ENCODE peak calls at places on chromosomes 1 and 21, in ten cellular contexts. One of them, this sample, is unnamed. For H3K4me1, the result is how much of the 10 kb centered on the place peaks cover.

GRCh38 chr1:32361674-32362473 is 411 bp downstream of the FAM229A start:
- DNase-seq in mucosa of descending colon: peak
- DNase-seq in heart left ventricle: peak
- DNase-seq in neural progenitor cell: peak
- DNase-seq in IMR-90: no peak
- DNase-seq in body of pancreas: peak
- DNase-seq in small intestine: peak
- DNase-seq in prostate gland: peak
- DNase-seq in BE2C: peak
- DNase-seq in tibial nerve: peak
- DNase-seq in this sample: peak

GRCh38 chr1:1730870-1731269 is 6.7 kb upstream of the CDK11A start:
- DNase-seq in IMR-90: no peak
- DNase-seq in BE2C: no peak
- DNase-seq in prostate gland: no peak
- DNase-seq in tibial nerve: no peak
- DNase-seq in mucosa of descending colon: no peak
- DNase-seq in neural progenitor cell: no peak
- DNase-seq in small intestine: no peak
- DNase-seq in heart left ventricle: no peak
- DNase-seq in body of pancreas: no peak
- DNase-seq in this sample: no peak

GRCh38 chr1:30977105-30977504 is 68.5 kb upstream of the SDC3 start:
- DNase-seq in heart left ventricle: no peak
- DNase-seq in neural progenitor cell: no peak
- DNase-seq in small intestine: peak
- DNase-seq in IMR-90: peak
- DNase-seq in mucosa of descending colon: no peak
- DNase-seq in tibial nerve: no peak
- DNase-seq in prostate gland: no peak
- DNase-seq in body of pancreas: no peak
- DNase-seq in BE2C: no peak
- DNase-seq in this sample: peak

GRCh38 chr1:62735491-62736171 is 47.4 kb upstream of the DOCK7 start:
- DNase-seq in neural progenitor cell: no peak
- DNase-seq in mucosa of descending colon: no peak
- DNase-seq in IMR-90: peak
- DNase-seq in body of pancreas: no peak
- DNase-seq in tibial nerve: no peak
- DNase-seq in BE2C: no peak
- DNase-seq in prostate gland: no peak
- DNase-seq in small intestine: no peak
- DNase-seq in heart left ventricle: no peak
- DNase-seq in this sample: no peak

GRCh38 chr1:42529724-42530161 is 66.7 kb downstream of the CCDC30 start:
- DNase-seq in neural progenitor cell: no peak
- DNase-seq in prostate gland: no peak
- DNase-seq in small intestine: peak
- DNase-seq in heart left ventricle: no peak
- DNase-seq in tibial nerve: no peak
- DNase-seq in BE2C: no peak
- DNase-seq in IMR-90: peak
- DNase-seq in mucosa of descending colon: peak
- DNase-seq in body of pancreas: no peak
- DNase-seq in this sample: no peak

GRCh38 chr1:204104331-204105222 is 31.7 kb downstream of the SOX13 start:
- DNase-seq in IMR-90: no peak
- DNase-seq in small intestine: peak
- DNase-seq in prostate gland: no peak
- DNase-seq in body of pancreas: peak
- DNase-seq in heart left ventricle: peak
- DNase-seq in BE2C: no peak
- DNase-seq in tibial nerve: no peak
- DNase-seq in mucosa of descending colon: peak
- DNase-seq in neural progenitor cell: no peak
- DNase-seq in this sample: no peak

GRCh38 chr1:84851839-84852238 is 41.2 kb downstream of the LPAR3 start:
- DNase-seq in heart left ventricle: no peak
- DNase-seq in prostate gland: no peak
- DNase-seq in mucosa of descending colon: no peak
- DNase-seq in small intestine: no peak
- DNase-seq in tibial nerve: no peak
- DNase-seq in body of pancreas: no peak
- DNase-seq in neural progenitor cell: no peak
- DNase-seq in BE2C: no peak
- DNase-seq in IMR-90: peak
- DNase-seq in this sample: no peak

GRCh38 chr1:156887324-156887723 is 6.2 kb upstream of the PEAR1 start:
- DNase-seq in small intestine: no peak
- DNase-seq in body of pancreas: no peak
- DNase-seq in neural progenitor cell: no peak
- DNase-seq in tibial nerve: no peak
- DNase-seq in prostate gland: no peak
- DNase-seq in heart left ventricle: no peak
- DNase-seq in BE2C: no peak
- DNase-seq in mucosa of descending colon: no peak
- DNase-seq in IMR-90: no peak
- DNase-seq in this sample: no peak

GRCh38 chr1:35499652-35500176 is 57.5 kb downstream of the KIAA0319L start:
- DNase-seq in body of pancreas: no peak
- DNase-seq in neural progenitor cell: peak
- DNase-seq in mucosa of descending colon: no peak
- DNase-seq in BE2C: peak
- DNase-seq in prostate gland: no peak
- DNase-seq in tibial nerve: no peak
- DNase-seq in heart left ventricle: no peak
- DNase-seq in small intestine: peak
- DNase-seq in IMR-90: no peak
- DNase-seq in this sample: no peak

GRCh38 chr1:112263464-112263863 is 132.6 kb upstream of the CTTNBP2NL start:
- DNase-seq in tibial nerve: no peak
- DNase-seq in IMR-90: peak
- DNase-seq in small intestine: no peak
- DNase-seq in prostate gland: no peak
- DNase-seq in heart left ventricle: no peak
- DNase-seq in body of pancreas: no peak
- DNase-seq in neural progenitor cell: no peak
- DNase-seq in mucosa of descending colon: no peak
- DNase-seq in BE2C: no peak
- DNase-seq in this sample: no peak

GRCh38 chr1:94899756-94900155 is 27.2 kb downstream of the CNN3 start:
- DNase-seq in small intestine: no peak
- DNase-seq in heart left ventricle: no peak
- DNase-seq in prostate gland: no peak
- DNase-seq in neural progenitor cell: no peak
- DNase-seq in IMR-90: no peak
- DNase-seq in mucosa of descending colon: no peak
- DNase-seq in body of pancreas: no peak
- DNase-seq in BE2C: no peak
- DNase-seq in tibial nerve: no peak
- DNase-seq in this sample: no peak

GRCh38 chr1:24201941-24202440 is 14.9 kb upstream of the IFNLR1 start:
- DNase-seq in prostate gland: peak
- DNase-seq in tibial nerve: peak
- DNase-seq in neural progenitor cell: peak
- DNase-seq in IMR-90: peak
- DNase-seq in body of pancreas: peak
- DNase-seq in heart left ventricle: peak
- DNase-seq in BE2C: peak
- DNase-seq in small intestine: peak
- DNase-seq in mucosa of descending colon: peak
- DNase-seq in this sample: peak

GRCh38 chr1:153293847-153294246 is 18.9 kb downstream of the PGLYRP3 start:
- DNase-seq in BE2C: no peak
- DNase-seq in neural progenitor cell: no peak
- DNase-seq in small intestine: no peak
- DNase-seq in body of pancreas: no peak
- DNase-seq in IMR-90: no peak
- DNase-seq in heart left ventricle: no peak
- DNase-seq in mucosa of descending colon: no peak
- DNase-seq in prostate gland: no peak
- DNase-seq in tibial nerve: no peak
- DNase-seq in this sample: no peak

GRCh38 chr21:32653326-32653901 is 41.2 kb upstream of the CFAP298 start:
- DNase-seq in tibial nerve: no peak
- DNase-seq in BE2C: peak
- DNase-seq in neural progenitor cell: peak
- DNase-seq in body of pancreas: peak
- DNase-seq in mucosa of descending colon: peak
- DNase-seq in small intestine: peak
- DNase-seq in IMR-90: peak
- DNase-seq in prostate gland: no peak
- DNase-seq in heart left ventricle: no peak
- DNase-seq in this sample: peak

GRCh38 chr1:6185635-6186382 is 5.7 kb upstream of the CHD5 start:
- DNase-seq in BE2C: no peak
- DNase-seq in prostate gland: no peak
- DNase-seq in tibial nerve: no peak
- DNase-seq in heart left ventricle: no peak
- DNase-seq in neural progenitor cell: peak
- DNase-seq in IMR-90: peak
- DNase-seq in mucosa of descending colon: peak
- DNase-seq in small intestine: no peak
- DNase-seq in body of pancreas: no peak
- DNase-seq in this sample: peak

GRCh38 chr21:19767546-19767945 is 1230.7 kb upstream of the NCAM2 start:
- DNase-seq in IMR-90: no peak
- DNase-seq in mucosa of descending colon: no peak
- DNase-seq in tibial nerve: no peak
- DNase-seq in heart left ventricle: no peak
- DNase-seq in prostate gland: no peak
- DNase-seq in BE2C: no peak
- DNase-seq in small intestine: no peak
- DNase-seq in neural progenitor cell: no peak
- DNase-seq in body of pancreas: no peak
- DNase-seq in this sample: no peak

GRCh38 chr1:119651133-119651532 is 3.1 kb upstream of the ZNF697 start:
- DNase-seq in neural progenitor cell: no peak
- DNase-seq in prostate gland: no peak
- DNase-seq in tibial nerve: no peak
- DNase-seq in BE2C: no peak
- DNase-seq in small intestine: no peak
- DNase-seq in IMR-90: no peak
- DNase-seq in body of pancreas: no peak
- DNase-seq in mucosa of descending colon: no peak
- DNase-seq in heart left ventricle: no peak
- DNase-seq in this sample: no peak
- H3K4me1 ChIP-seq in neural progenitor cell: under half
- H3K4me1 ChIP-seq in prostate gland: under half
- H3K4me1 ChIP-seq in tibial nerve: under half
- H3K4me1 ChIP-seq in BE2C: under half
- H3K4me1 ChIP-seq in small intestine: under half
- H3K4me1 ChIP-seq in IMR-90: under half
- H3K4me1 ChIP-seq in body of pancreas: under half
- H3K4me1 ChIP-seq in mucosa of descending colon: under half
- H3K4me1 ChIP-seq in heart left ventricle: under half
- H3K4me1 ChIP-seq in this sample: under half

DNA sequence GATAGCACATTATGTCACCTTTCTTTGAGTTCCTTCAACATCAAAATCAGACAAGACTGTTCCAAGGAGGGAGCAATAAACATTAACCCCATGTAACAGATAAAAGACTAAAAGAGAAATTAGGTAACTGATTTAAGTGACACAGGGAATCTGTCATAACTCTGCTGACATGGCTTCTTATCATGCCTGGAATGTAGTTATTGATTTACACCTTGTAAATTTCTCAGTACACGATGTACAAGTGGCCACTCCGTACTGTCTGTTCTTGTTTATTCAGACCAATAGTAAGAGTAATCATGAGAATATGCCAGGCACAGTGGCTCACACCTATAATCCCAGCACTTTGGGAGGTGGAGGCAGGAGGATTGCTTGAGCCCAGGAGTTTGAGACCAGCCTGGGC is 103.0 kb upstream of the SLC25A33 start:
- DNase-seq in body of pancreas: peak
- DNase-seq in prostate gland: peak
- DNase-seq in BE2C: no peak
- DNase-seq in tibial nerve: no peak
- DNase-seq in neural progenitor cell: no peak
- DNase-seq in IMR-90: no peak
- DNase-seq in heart left ventricle: no peak
- DNase-seq in small intestine: peak
- DNase-seq in mucosa of descending colon: no peak
- DNase-seq in this sample: no peak
- H3K4me1 ChIP-seq in body of pancreas: half or more
- H3K4me1 ChIP-seq in prostate gland: under half
- H3K4me1 ChIP-seq in BE2C: under half
- H3K4me1 ChIP-seq in tibial nerve: under half
- H3K4me1 ChIP-seq in neural progenitor cell: under half
- H3K4me1 ChIP-seq in IMR-90: under half
- H3K4me1 ChIP-seq in heart left ventricle: under half
- H3K4me1 ChIP-seq in small intestine: under half
- H3K4me1 ChIP-seq in mucosa of descending colon: under half
- H3K4me1 ChIP-seq in this sample: under half

GRCh38 chr1:207829576-207829975 is 77.7 kb downstream of the CD46 start:
- DNase-seq in neural progenitor cell: no peak
- DNase-seq in IMR-90: no peak
- DNase-seq in small intestine: no peak
- DNase-seq in mucosa of descending colon: no peak
- DNase-seq in BE2C: no peak
- DNase-seq in body of pancreas: no peak
- DNase-seq in heart left ventricle: no peak
- DNase-seq in prostate gland: no peak
- DNase-seq in tibial nerve: no peak
- DNase-seq in this sample: no peak
- H3K4me1 ChIP-seq in neural progenitor cell: under half
- H3K4me1 ChIP-seq in IMR-90: under half
- H3K4me1 ChIP-seq in small intestine: under half
- H3K4me1 ChIP-seq in mucosa of descending colon: under half
- H3K4me1 ChIP-seq in BE2C: under half
- H3K4me1 ChIP-seq in body of pancreas: half or more
- H3K4me1 ChIP-seq in heart left ventricle: half or more
- H3K4me1 ChIP-seq in prostate gland: under half
- H3K4me1 ChIP-seq in tibial nerve: half or more
- H3K4me1 ChIP-seq in this sample: under half

GRCh38 chr1:28891256-28891655 is 23.1 kb upstream of the EPB41 start:
- DNase-seq in small intestine: no peak
- DNase-seq in IMR-90: no peak
- DNase-seq in tibial nerve: no peak
- DNase-seq in neural progenitor cell: no peak
- DNase-seq in prostate gland: no peak
- DNase-seq in body of pancreas: no peak
- DNase-seq in mucosa of descending colon: no peak
- DNase-seq in heart left ventricle: no peak
- DNase-seq in BE2C: no peak
- DNase-seq in this sample: no peak
- H3K4me1 ChIP-seq in small intestine: under half
- H3K4me1 ChIP-seq in IMR-90: under half
- H3K4me1 ChIP-seq in tibial nerve: under half
- H3K4me1 ChIP-seq in neural progenitor cell: under half
- H3K4me1 ChIP-seq in prostate gland: under half
- H3K4me1 ChIP-seq in body of pancreas: under half
- H3K4me1 ChIP-seq in mucosa of descending colon: under half
- H3K4me1 ChIP-seq in heart left ventricle: under half
- H3K4me1 ChIP-seq in BE2C: under half
- H3K4me1 ChIP-seq in this sample: under half

GRCh38 chr1:199404191-199404590 is 623.3 kb upstream of the NR5A2 start:
- DNase-seq in BE2C: no peak
- DNase-seq in heart left ventricle: no peak
- DNase-seq in body of pancreas: no peak
- DNase-seq in small intestine: no peak
- DNase-seq in IMR-90: peak
- DNase-seq in prostate gland: no peak
- DNase-seq in neural progenitor cell: no peak
- DNase-seq in tibial nerve: no peak
- DNase-seq in mucosa of descending colon: no peak
- DNase-seq in this sample: peak
- H3K4me1 ChIP-seq in BE2C: under half
- H3K4me1 ChIP-seq in heart left ventricle: under half
- H3K4me1 ChIP-seq in body of pancreas: under half
- H3K4me1 ChIP-seq in small intestine: under half
- H3K4me1 ChIP-seq in IMR-90: under half
- H3K4me1 ChIP-seq in prostate gland: under half
- H3K4me1 ChIP-seq in neural progenitor cell: under half
- H3K4me1 ChIP-seq in tibial nerve: under half
- H3K4me1 ChIP-seq in mucosa of descending colon: under half
- H3K4me1 ChIP-seq in this sample: under half

This sample was measured in GM23338.